ENCODE peak calls at places on chromosomes 6 and 20, in four cellular contexts. One of them, this sample, is unnamed.
A peak's percentile ranks its signal among the peaks of the same experiment; 100 is the strongest.

GRCh38 chr6:12751694-12752304 is 35.2 kb downstream of the PHACTR1 start:
- DNase-seq in K562: peak; percentile 52
- DNase-seq in HepG2: peak; percentile 35
- DNase-seq in GM12878: no peak
- DNase-seq in this sample: no peak

GRCh38 chr6:70394518-70395300 is 18.6 kb upstream of the FAM135A start:
- DNase-seq in K562: peak; percentile 97
- DNase-seq in HepG2: no peak
- DNase-seq in GM12878: no peak
- DNase-seq in this sample: no peak

GRCh38 chr6:143940011-143940597 is 68.0 kb downstream of the PLAGL1 start:
- DNase-seq in K562: peak; percentile 83
- DNase-seq in HepG2: peak; percentile 59
- DNase-seq in GM12878: peak; percentile 30
- DNase-seq in this sample: peak; percentile 63

GRCh38 chr6:116111552-116112528 is 11.2 kb downstream of the NT5DC1 start:
- DNase-seq in K562: peak; percentile 62
- DNase-seq in HepG2: peak; percentile 60
- DNase-seq in GM12878: no peak
- DNase-seq in this sample: peak; percentile 26

GRCh38 chr6:43435682-43436437 is 8.5 kb downstream of the ABCC10 start:
- DNase-seq in K562: no peak
- DNase-seq in HepG2: no peak
- DNase-seq in GM12878: no peak
- DNase-seq in this sample: no peak

GRCh38 chr20:38755324-38755910 is 7.2 kb downstream of the ACTR5 start:
- DNase-seq in K562: no peak
- DNase-seq in HepG2: no peak
- DNase-seq in GM12878: no peak
- DNase-seq in this sample: no peak

GRCh38 chr6:119176445-119176844 is 98.0 kb upstream of the FAM184A start:
- DNase-seq in K562: no peak
- DNase-seq in HepG2: no peak
- DNase-seq in GM12878: no peak
- DNase-seq in this sample: no peak

GRCh38 chr20:24763386-24764026 is 185.6 kb upstream of the CST7 start:
- DNase-seq in K562: no peak
- DNase-seq in HepG2: no peak
- DNase-seq in GM12878: no peak
- DNase-seq in this sample: no peak

GRCh38 chr20:31767805-31768204 is 28.7 kb downstream of the TPX2 start:
- DNase-seq in K562: no peak
- DNase-seq in HepG2: no peak
- DNase-seq in GM12878: no peak
- DNase-seq in this sample: no peak

GRCh38 chr6:31728767-31729514 is at the start of gene DDAH2:
- DNase-seq in K562: no peak
- DNase-seq in HepG2: no peak
- DNase-seq in GM12878: no peak
- DNase-seq in this sample: no peak
- H3K27me3 ChIP-seq in K562: no peaks in the 10 kb centered on the region
- H3K27me3 ChIP-seq in HepG2: no peaks in the 10 kb centered on the region
- H3K27me3 ChIP-seq in GM12878: no peaks in the 10 kb centered on the region
- H3K27me3 ChIP-seq in this sample: no peaks in the 10 kb centered on the region

GRCh38 chr20:14127831-14128230 is 132.5 kb downstream of the MACROD2 start:
- DNase-seq in K562: no peak
- DNase-seq in HepG2: no peak
- DNase-seq in GM12878: no peak
- DNase-seq in this sample: no peak
- TF ChIP-seq MXI1 in K562: no peak
- TF ChIP-seq MXI1 in HepG2: no peak
- TF ChIP-seq MXI1 in GM12878: no peak
- TF ChIP-seq MXI1 in this sample: no peak

DNA sequence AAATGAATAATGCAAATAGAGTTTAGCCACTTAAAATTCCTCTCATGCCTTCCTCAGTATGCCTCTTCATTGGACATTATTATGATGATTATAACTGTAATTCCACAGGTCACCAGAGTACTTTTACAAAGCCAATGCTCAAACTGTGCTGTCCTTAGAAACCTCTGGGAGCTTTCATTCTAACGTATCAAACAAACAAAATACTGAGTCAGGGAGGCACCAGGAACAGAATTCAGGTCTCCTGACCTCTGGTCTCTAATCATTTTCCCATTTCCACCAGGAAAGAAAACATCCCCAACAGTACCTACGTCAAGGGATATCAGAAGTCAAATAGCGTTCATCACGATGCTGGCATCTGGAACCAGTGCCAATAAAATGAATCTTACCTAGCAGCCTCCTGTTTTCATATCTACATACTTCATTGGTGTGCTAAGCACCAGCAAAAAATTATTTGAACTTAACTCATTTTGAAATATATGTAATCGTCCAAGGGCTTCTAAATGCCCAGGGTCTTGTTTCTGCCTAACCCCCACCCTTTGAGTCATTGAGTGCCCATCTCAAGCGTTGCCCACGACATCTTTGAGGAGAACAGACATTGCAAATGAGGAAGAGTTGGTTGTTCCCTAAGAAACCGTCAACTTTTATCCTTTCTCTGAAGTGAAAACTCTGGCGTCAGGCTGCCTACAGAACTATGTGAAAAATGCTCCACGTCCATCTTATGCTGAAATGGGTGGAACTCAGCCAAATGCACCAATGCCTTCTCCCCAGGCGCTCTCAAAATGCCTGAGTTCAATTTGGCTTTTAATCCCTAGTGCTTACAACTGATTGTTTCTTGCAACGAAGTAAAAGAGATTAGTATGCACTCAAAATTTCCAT is 37.8 kb downstream of the NEDD9 start:
- DNase-seq in K562: no peak
- DNase-seq in HepG2: no peak
- DNase-seq in GM12878: no peak
- DNase-seq in this sample: no peak
- TF ChIP-seq FOXM1 in K562: no peak
- TF ChIP-seq FOXM1 in HepG2: no peak
- TF ChIP-seq FOXM1 in GM12878: no peak
- TF ChIP-seq FOXM1 in this sample: no peak

GRCh38 chr6:100468013-100468622 is 3.4 kb upstream of the SIM1 start:
- DNase-seq in K562: no peak
- DNase-seq in HepG2: no peak
- DNase-seq in GM12878: no peak
- DNase-seq in this sample: no peak

GRCh38 chr6:100466410-100467143 is 1.9 kb upstream of the SIM1 start:
- DNase-seq in K562: no peak
- DNase-seq in HepG2: peak; percentile 2
- DNase-seq in GM12878: no peak
- DNase-seq in this sample: no peak

GRCh38 chr6:100467144-100468012 is 2.7 kb upstream of the SIM1 start:
- DNase-seq in K562: no peak
- DNase-seq in HepG2: no peak
- DNase-seq in GM12878: no peak
- DNase-seq in this sample: no peak

GRCh38 chr6:100470721-100471120 is 6.0 kb upstream of the SIM1 start:
- DNase-seq in K562: no peak
- DNase-seq in HepG2: no peak
- DNase-seq in GM12878: no peak
- DNase-seq in this sample: no peak

DNA sequence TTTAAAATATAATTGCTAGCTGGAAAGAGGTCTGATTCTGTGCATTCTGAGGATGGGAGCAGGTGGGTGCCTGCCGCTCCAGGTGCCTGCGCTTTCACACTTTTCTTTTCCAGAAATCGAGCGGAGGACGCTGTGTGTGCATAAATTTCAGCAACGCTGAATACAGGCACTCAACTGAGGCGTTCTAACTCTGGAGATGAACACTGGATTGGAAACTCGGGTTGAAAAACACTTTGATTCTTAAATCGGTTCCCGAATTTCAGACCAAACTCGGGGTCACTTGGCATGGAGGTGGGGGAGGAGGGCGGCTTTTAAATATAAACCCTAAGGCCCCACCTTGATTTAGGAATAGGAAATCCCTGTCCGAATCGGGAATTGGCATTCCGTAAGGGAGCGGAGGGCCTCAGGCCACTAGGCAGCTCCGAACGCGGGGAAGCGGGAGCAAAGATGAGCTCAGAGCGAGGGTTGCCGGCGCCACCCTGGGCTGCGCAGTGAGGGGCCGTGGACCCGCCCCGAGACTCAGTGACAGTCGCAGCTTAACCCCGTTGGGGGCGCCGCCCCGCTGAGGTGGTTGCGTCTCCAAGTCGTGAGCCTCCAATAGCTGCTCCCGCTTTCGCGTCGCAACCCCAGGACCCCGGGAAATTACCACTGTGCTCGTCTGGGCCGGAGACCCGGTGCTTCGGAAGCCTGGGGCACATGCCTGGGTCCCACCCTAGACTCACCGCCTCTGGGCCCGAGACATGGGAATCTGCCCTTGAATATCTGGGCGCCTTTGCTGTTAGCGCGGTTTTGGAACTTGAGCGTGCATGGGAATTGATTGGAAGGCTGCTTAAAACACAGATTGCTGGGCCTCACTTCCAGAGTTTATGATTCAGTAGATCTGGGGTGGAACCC is 4.5 kb upstream of the SIM1 start:
- DNase-seq in K562: no peak
- DNase-seq in HepG2: no peak
- DNase-seq in GM12878: no peak
- DNase-seq in this sample: no peak
- H3K27me3 ChIP-seq in K562: peaks cover 33% of the 10 kb centered on the region
- H3K27me3 ChIP-seq in HepG2: peaks cover 6% of the 10 kb centered on the region
- H3K27me3 ChIP-seq in GM12878: peaks cover 24% of the 10 kb centered on the region
- H3K27me3 ChIP-seq in this sample: peaks cover 71% of the 10 kb centered on the region

GRCh38 chr6:13807691-13808090 is 6.7 kb downstream of the MCUR1 start:
- DNase-seq in K562: no peak
- DNase-seq in HepG2: no peak
- DNase-seq in GM12878: no peak
- DNase-seq in this sample: no peak

GRCh38 chr6:13808806-13809205 is 5.6 kb downstream of the MCUR1 start:
- DNase-seq in K562: no peak
- DNase-seq in HepG2: no peak
- DNase-seq in GM12878: no peak
- DNase-seq in this sample: no peak

GRCh38 chr6:13800615-13801014 is 13.7 kb downstream of the MCUR1 start:
- DNase-seq in K562: no peak
- DNase-seq in HepG2: no peak
- DNase-seq in GM12878: no peak
- DNase-seq in this sample: no peak

GRCh38 chr6:13803581-13803980 is 10.8 kb downstream of the MCUR1 start:
- DNase-seq in K562: no peak
- DNase-seq in HepG2: no peak
- DNase-seq in GM12878: no peak
- DNase-seq in this sample: no peak
- TF ChIP-seq MXI1 in K562: no peak
- TF ChIP-seq MXI1 in HepG2: no peak
- TF ChIP-seq MXI1 in GM12878: no peak
- TF ChIP-seq MXI1 in this sample: no peak

DNA sequence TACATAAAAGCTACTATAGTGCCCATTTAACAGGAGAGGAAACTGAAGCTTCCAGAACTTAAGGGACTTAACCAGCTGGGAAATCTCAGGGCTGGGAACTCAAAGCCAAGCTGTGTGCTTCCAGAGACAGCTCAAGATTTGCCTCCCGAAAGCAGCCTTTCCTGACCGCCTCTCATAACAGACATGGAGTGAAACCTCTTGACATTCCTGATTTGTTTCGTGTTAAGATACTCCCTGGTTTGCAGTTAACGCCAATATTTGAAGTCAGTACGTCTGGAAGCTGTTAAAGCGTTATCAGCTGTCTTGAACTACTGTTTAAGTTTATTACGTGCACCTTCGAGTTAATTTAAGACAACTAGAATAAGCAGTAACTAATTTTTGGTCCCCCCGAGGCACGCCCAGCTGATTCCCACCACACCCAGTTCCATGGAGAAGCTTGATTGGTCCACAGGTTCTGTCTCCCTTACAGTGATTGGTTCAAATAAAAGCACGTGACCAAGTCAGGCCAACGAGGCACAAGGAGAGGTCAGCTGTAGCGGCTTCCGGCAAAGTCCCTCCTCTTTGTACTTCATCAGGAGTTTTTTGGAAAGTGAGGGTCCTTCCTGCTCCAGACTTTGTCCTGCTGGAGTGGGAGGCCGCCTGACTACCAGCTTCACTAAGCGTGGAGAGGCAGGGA is 8.9 kb upstream of the TCP11 start:
- DNase-seq in K562: peak; percentile 47
- DNase-seq in HepG2: no peak
- DNase-seq in GM12878: no peak
- DNase-seq in this sample: no peak
- TF ChIP-seq FOXM1 in K562: no peak
- TF ChIP-seq FOXM1 in HepG2: no peak
- TF ChIP-seq FOXM1 in GM12878: no peak
- TF ChIP-seq FOXM1 in this sample: no peak